ENCODE peak calls at places on chromosomes 5 and 9, in ten cellular contexts. X is A549, D is IMR-90, P is HCT116, N is ovary, S is adrenal gland, O is transverse colon, J is stomach, B is gastrocnemius medialis, H is prostate gland. M is an unnamed sample.

GRCh38 chr5:155728857-155729683 is 597.9 kb upstream of the SGCD start:
- DNase-seq in O (no peak), D (no peak), J (no peak), P (no peak), H (no peak), S (no peak), X (no peak), N (peak; percentile 18), B (no peak), M (no peak)

GRCh38 chr5:98771389-98772109 is 1.9 kb upstream of the RGMB start:
- DNase-seq in D (peak; percentile 95), O (peak; percentile 80), P (peak; percentile 84), B (peak; percentile 38), J (peak; percentile 70), N (peak; percentile 38), S (peak; percentile 88), H (peak; percentile 77), X (peak; percentile 88), M (peak; percentile 79)

GRCh38 chr9:122580360-122580759 is 2.8 kb downstream of the OR1L8 start:
- DNase-seq in X (peak; percentile 18), P (peak; percentile 4), H (no peak), D (peak; percentile 61), J (no peak), O (no peak), S (no peak), N (no peak), B (no peak), M (no peak)

GRCh38 chr9:20552874-20553624 is 69.2 kb downstream of the MLLT3 start:
- DNase-seq in X (no peak), O (no peak), J (no peak), D (peak; percentile 25), B (peak; percentile 4), S (no peak), N (no peak), H (no peak), P (no peak), M (no peak)

GRCh38 chr5:138459311-138459710 is 6.0 kb upstream of the EGR1 start:
- DNase-seq in S (no peak), J (peak; percentile 43), X (no peak), H (no peak), O (peak; percentile 69), B (no peak), P (no peak), D (no peak), N (no peak), M (peak; percentile 61)

GRCh38 chr5:172715931-172716682 is 54.9 kb downstream of the DUSP1 start:
- DNase-seq in H (no peak), N (no peak), D (no peak), P (no peak), B (no peak), O (no peak), X (peak; percentile 46), J (no peak), S (no peak), M (no peak)

GRCh38 chr9:27184556-27185351 is 75.7 kb downstream of the TEK start:
- DNase-seq in H (no peak), J (peak; percentile 36), B (no peak), P (no peak), S (no peak), X (no peak), N (no peak), O (no peak), D (no peak), M (no peak)

GRCh38 chr9:131046093-131046380 is 37.1 kb downstream of the LAMC3 start:
- DNase-seq in J (no peak), N (no peak), B (no peak), D (no peak), H (no peak), O (no peak), P (no peak), S (no peak), X (no peak), M (no peak)

GRCh38 chr5:141506381-141507155 is 17.7 kb downstream of the PCDHGC5 start:
- DNase-seq in P (no peak), O (no peak), D (no peak), J (no peak), X (no peak), N (no peak), B (no peak), S (peak; percentile 45), H (no peak), M (no peak)

GRCh38 chr5:141504216-141504615 is 15.3 kb downstream of the PCDHGC5 start:
- DNase-seq in X (no peak), D (no peak), B (no peak), O (no peak), P (no peak), S (peak; percentile 45), N (no peak), J (no peak), H (no peak), M (no peak)

GRCh38 chr5:141503699-141504098 is 14.8 kb downstream of the PCDHGC5 start:
- DNase-seq in D (no peak), S (no peak), B (no peak), N (no peak), H (no peak), P (no peak), J (no peak), O (no peak), X (no peak), M (no peak)

GRCh38 chr5:141507387-141508091 is 18.7 kb downstream of the PCDHGC5 start:
- DNase-seq in N (peak; percentile 61), J (no peak), H (no peak), O (no peak), B (peak; percentile 53), P (no peak), X (no peak), S (peak; percentile 62), D (peak; percentile 94), M (no peak)

GRCh38 chr5:141501805-141502204 is 12.9 kb downstream of the PCDHGC5 start:
- DNase-seq in X (no peak), J (no peak), H (no peak), P (no peak), S (no peak), B (no peak), D (no peak), O (no peak), N (no peak), M (no peak)
- TF ChIP-seq CTCF in X (no peak), J (no peak), H (no peak), P (no peak), S (no peak), B (no peak), D (no peak), O (no peak), N (no peak), M (no peak)

GRCh38 chr5:179218586-179219330 is 126.5 kb downstream of the ADAMTS2 start:
- DNase-seq in H (no peak), S (no peak), N (no peak), J (no peak), B (no peak), O (no peak), X (no peak), D (no peak), P (no peak), M (no peak)
- TF ChIP-seq POLR2A in H (no peak), S (no peak), N (no peak), J (no peak), B (no peak), O (no peak), X (no peak), D (no peak), P (no peak), M (no peak)

GRCh38 chr5:55429221-55429620 is 105.5 kb downstream of the PLPP1 start:
- DNase-seq in N (no peak), B (no peak), H (no peak), J (no peak), X (no peak), P (no peak), D (no peak), S (no peak), O (no peak), M (no peak)
- H3K9me3 ChIP-seq in N (no peaks in the 10 kb centered on the region), B (no peaks in the 10 kb centered on the region), H (no peaks in the 10 kb centered on the region), J (no peaks in the 10 kb centered on the region), X (peaks cover 14% of the 10 kb centered on the region), P (no peaks in the 10 kb centered on the region), D (peaks cover 2% of the 10 kb centered on the region), S (no peaks in the 10 kb centered on the region), O (no peaks in the 10 kb centered on the region), M (no peaks in the 10 kb centered on the region)

GRCh38 chr5:160310910-160311295 is 1.5 kb downstream of the CCNJL start:
- DNase-seq in P (no peak), O (no peak), X (no peak), B (no peak), D (no peak), S (no peak), N (no peak), J (no peak), H (no peak), M (no peak)

GRCh38 chr5:160311491-160312138 is 749 bp downstream of the CCNJL start:
- DNase-seq in X (no peak), O (no peak), B (no peak), H (no peak), P (no peak), S (peak; percentile 60), J (no peak), N (peak; percentile 20), D (no peak), M (peak; percentile 8)

GRCh38 chr5:160310140-160310909 is 2.0 kb downstream of the CCNJL start:
- DNase-seq in P (no peak), X (no peak), D (no peak), S (no peak), O (no peak), B (no peak), N (no peak), H (no peak), J (no peak), M (no peak)

GRCh38 chr5:160312960-160313734 is 783 bp upstream of the CCNJL start:
- DNase-seq in B (no peak), P (no peak), D (no peak), H (no peak), O (no peak), S (no peak), N (no peak), J (no peak), X (peak; percentile 28), M (no peak)

GRCh38 chr5:160312139-160312959 is at the start of gene CCNJL:
- DNase-seq in P (no peak), D (peak; percentile 44), N (peak; percentile 74), H (peak; percentile 30), O (peak; percentile 57), S (peak; percentile 66), X (peak; percentile 86), B (no peak), J (peak; percentile 65), M (no peak)
- TF ChIP-seq CTCF in P (no peak), D (no peak), N (no peak), H (no peak), O (no peak), S (no peak), X (no peak), B (no peak), J (no peak), M (no peak)